ENCODE peak calls at places on chromosomes 12 and 14, in seven cellular contexts. P is A673, V is fibroblast of lung, F is HAP-1, S is kidney, M is MM.1S, R is ovary. Z is an unnamed sample.

GRCh38 chr14:55794655-55795583 is 214.9 kb downstream of the KTN1 start:
- DNase-seq in P (peak; percentile 37), V (no peak), F (peak; percentile 61), S (no peak), M (no peak), R (no peak), Z (peak; percentile 10)

GRCh38 chr12:115611477-115611876 is 666.0 kb downstream of the MED13L start:
- DNase-seq in P (no peak), V (no peak), F (no peak), S (no peak), M (no peak), R (no peak), Z (no peak)

GRCh38 chr12:49031573-49032161 is 13.1 kb upstream of the PRKAG1 start:
- DNase-seq in P (no peak), V (no peak), F (peak; percentile 7), S (peak; percentile 67), M (no peak), R (peak; percentile 24), Z (no peak)

GRCh38 chr12:39287817-39288216 is 155.1 kb downstream of the KIF21A start:
- DNase-seq in P (no peak), V (no peak), F (no peak), S (no peak), M (no peak), R (no peak), Z (no peak)

GRCh38 chr12:18723752-18724151 is 14.1 kb downstream of the PLCZ1 start:
- DNase-seq in P (no peak), V (peak; percentile 74), F (no peak), S (no peak), M (no peak), R (no peak), Z (peak; percentile 46)

GRCh38 chr12:1936406-1937320 is 18.2 kb upstream of the CACNA2D4 start:
- DNase-seq in P (peak; percentile 31), V (peak; percentile 74), F (no peak), S (peak; percentile 77), M (no peak), R (peak; percentile 67), Z (peak; percentile 96)

GRCh38 chr12:80469681-80470080 is 25.6 kb downstream of the PTPRQ start:
- DNase-seq in P (no peak), V (peak; percentile 44), F (no peak), S (no peak), M (no peak), R (no peak), Z (no peak)

GRCh38 chr14:52801014-52801708 is 9.8 kb upstream of the GNPNAT1 start:
- DNase-seq in P (no peak), V (peak; percentile 85), F (no peak), S (no peak), M (no peak), R (no peak), Z (peak; percentile 34)

GRCh38 chr14:42013560-42013959 is 406.9 kb downstream of the LRFN5 start:
- DNase-seq in P (peak; percentile 76), V (no peak), F (no peak), S (no peak), M (no peak), R (no peak), Z (no peak)

GRCh38 chr14:42014301-42014700 is 407.6 kb downstream of the LRFN5 start:
- DNase-seq in P (no peak), V (no peak), F (no peak), S (no peak), M (no peak), R (no peak), Z (no peak)

GRCh38 chr14:42011221-42011620 is 404.5 kb downstream of the LRFN5 start:
- DNase-seq in P (no peak), V (no peak), F (no peak), S (no peak), M (no peak), R (no peak), Z (no peak)
- H3K4me3 ChIP-seq in P (no peak overlapping the region), V (no peak overlapping the region), F (no peak overlapping the region), S (no peak overlapping the region), M (no peak overlapping the region), R (no peak overlapping the region), Z (no peak overlapping the region)

DNA sequence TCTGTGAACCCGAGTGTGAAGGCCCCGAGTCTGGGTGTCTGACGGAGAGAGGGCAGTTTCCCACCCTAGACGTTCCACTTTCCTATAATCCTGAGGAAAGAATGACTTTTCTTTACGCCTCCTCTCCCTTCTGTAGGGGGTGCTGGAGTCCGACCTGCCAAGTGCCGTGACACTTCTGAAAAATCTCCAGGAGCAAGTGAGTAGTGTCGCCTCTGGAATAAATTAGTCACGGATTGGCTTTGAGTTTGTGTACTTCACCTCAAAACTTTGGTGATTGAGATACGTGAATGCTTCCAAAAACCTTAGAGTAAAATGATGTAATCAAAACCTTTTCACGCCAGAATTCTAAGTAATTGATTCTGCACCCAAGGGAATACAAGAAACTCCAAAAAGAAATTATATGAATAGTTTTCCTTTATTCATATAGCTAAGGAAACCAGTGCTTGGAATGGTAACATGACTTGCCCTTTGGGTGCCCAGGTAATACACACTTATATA is 452 bp downstream of the NGDN start:
- DNase-seq in P (no peak), V (no peak), F (no peak), S (no peak), M (no peak), R (no peak), Z (no peak)
- H3K36me3 ChIP-seq in P (peaks cover 40% of the 10 kb centered on the region), V (peaks cover 6% of the 10 kb centered on the region), F (peaks cover 35% of the 10 kb centered on the region), S (peaks cover 17% of the 10 kb centered on the region), M (no peaks in the 10 kb centered on the region), R (no peaks in the 10 kb centered on the region), Z (peaks cover 12% of the 10 kb centered on the region)

GRCh38 chr14:74611672-74612345 is at the start of gene LTBP2:
- DNase-seq in P (peak; percentile 25), V (no peak), F (no peak), S (no peak), M (no peak), R (peak; percentile 49), Z (no peak)
- H3K4me3 ChIP-seq in P (peak within 1 kb of the TSS; percentile 46), V (peak within 1 kb of the TSS; percentile 65), F (peak within 1 kb of the TSS; percentile 48), S (peak within 1 kb of the TSS; percentile 48), M (peak within 1 kb of the TSS; percentile 57), R (peak within 1 kb of the TSS; percentile 59), Z (peak within 1 kb of the TSS; percentile 48)

GRCh38 chr14:74684444-74684843 is 28.4 kb downstream of the AREL1 start:
- DNase-seq in P (no peak), V (no peak), F (no peak), S (no peak), M (no peak), R (no peak), Z (no peak)

GRCh38 chr14:74686324-74686723 is 26.6 kb downstream of the AREL1 start:
- DNase-seq in P (no peak), V (no peak), F (no peak), S (no peak), M (no peak), R (no peak), Z (no peak)

GRCh38 chr14:74682169-74682952 is 30.5 kb downstream of the AREL1 start:
- DNase-seq in P (no peak), V (no peak), F (no peak), S (no peak), M (no peak), R (no peak), Z (no peak)

GRCh38 chr14:74685054-74685453 is 27.8 kb downstream of the AREL1 start:
- DNase-seq in P (no peak), V (no peak), F (no peak), S (no peak), M (no peak), R (no peak), Z (no peak)

GRCh38 chr14:74683406-74683805 is 29.5 kb downstream of the AREL1 start:
- DNase-seq in P (no peak), V (no peak), F (no peak), S (no peak), M (no peak), R (no peak), Z (no peak)
- H3K36me3 ChIP-seq in P (peaks cover 30% of the 10 kb centered on the region), V (peaks cover 3% of the 10 kb centered on the region), F (peaks cover 14% of the 10 kb centered on the region), S (peaks cover 10% of the 10 kb centered on the region), M (no peaks in the 10 kb centered on the region), R (no peaks in the 10 kb centered on the region), Z (peaks cover 4% of the 10 kb centered on the region)

GRCh38 chr14:102209224-102209966 is 69.7 kb downstream of the WDR20 start:
- DNase-seq in P (peak; percentile 28), V (peak; percentile 29), F (peak; percentile 32), S (peak; percentile 90), M (no peak), R (no peak), Z (no peak)

GRCh38 chr14:102212356-102212755 is 72.7 kb downstream of the WDR20 start:
- DNase-seq in P (no peak), V (no peak), F (no peak), S (no peak), M (no peak), R (no peak), Z (no peak)

GRCh38 chr14:102208741-102209140 is 69.0 kb downstream of the WDR20 start:
- DNase-seq in P (no peak), V (no peak), F (no peak), S (no peak), M (no peak), R (no peak), Z (no peak)

GRCh38 chr14:102211240-102211639 is 71.5 kb downstream of the WDR20 start:
- DNase-seq in P (no peak), V (no peak), F (no peak), S (no peak), M (no peak), R (no peak), Z (no peak)

GRCh38 chr14:102210421-102211042 is 70.8 kb downstream of the WDR20 start:
- DNase-seq in P (no peak), V (no peak), F (no peak), S (no peak), M (no peak), R (no peak), Z (no peak)
- H3K4me3 ChIP-seq in P (no peak overlapping the region), V (no peak overlapping the region), F (no peak overlapping the region), S (no peak overlapping the region), M (no peak overlapping the region), R (no peak overlapping the region), Z (no peak overlapping the region)

GRCh38 chr12:132747395-132747794 is 14.2 kb downstream of the ANKLE2 start:
- DNase-seq in P (no peak), V (no peak), F (no peak), S (peak; percentile 32), M (no peak), R (no peak), Z (no peak)

GRCh38 chr12:132747896-132748295 is 13.7 kb downstream of the ANKLE2 start:
- DNase-seq in P (no peak), V (no peak), F (no peak), S (peak; percentile 43), M (no peak), R (no peak), Z (no peak)

GRCh38 chr12:132743831-132744230 is 17.8 kb downstream of the ANKLE2 start:
- DNase-seq in P (no peak), V (no peak), F (no peak), S (peak; percentile 46), M (no peak), R (no peak), Z (no peak)

GRCh38 chr12:132746621-132747020 is 15.0 kb downstream of the ANKLE2 start:
- DNase-seq in P (no peak), V (no peak), F (no peak), S (no peak), M (no peak), R (no peak), Z (no peak)

GRCh38 chr12:132748319-132748718 is 13.3 kb downstream of the ANKLE2 start:
- DNase-seq in P (no peak), V (no peak), F (no peak), S (peak; percentile 43), M (no peak), R (no peak), Z (no peak)
- H3K36me3 ChIP-seq in P (peaks cover 92% of the 10 kb centered on the region), V (peaks cover 45% of the 10 kb centered on the region), F (peaks cover 88% of the 10 kb centered on the region), S (peaks cover 66% of the 10 kb centered on the region), M (no peaks in the 10 kb centered on the region), R (no peaks in the 10 kb centered on the region), Z (peaks cover 90% of the 10 kb centered on the region)

Z was measured in MG63.